ENCODE peak calls at places on chromosome 16, in four cellular contexts. One of them, this sample, is unnamed.
A peak's percentile ranks its signal among the peaks of the same experiment; 100 is the strongest.

GRCh38 chr16:52584354-52584840 is 37.5 kb upstream of the TOX3 start:
- DNase-seq in epithelial cell of esophagus: no peak
- DNase-seq in foreskin fibroblast: no peak
- DNase-seq in GM13977: no peak
- DNase-seq in this sample: no peak

GRCh38 chr16:48607056-48607825 is 2.7 kb downstream of the N4BP1 start:
- DNase-seq in GM13977: no peak
- DNase-seq in foreskin fibroblast: peak; percentile 46
- DNase-seq in epithelial cell of esophagus: peak; percentile 99
- DNase-seq in this sample: no peak

GRCh38 chr16:87436225-87437172 is 44.4 kb downstream of the MAP1LC3B start:
- DNase-seq in GM13977: no peak
- DNase-seq in foreskin fibroblast: peak; percentile 83
- DNase-seq in epithelial cell of esophagus: no peak
- DNase-seq in this sample: no peak

GRCh38 chr16:53952215-53953208 is 248.6 kb downstream of the FTO start:
- DNase-seq in foreskin fibroblast: no peak
- DNase-seq in epithelial cell of esophagus: peak; percentile 25
- DNase-seq in GM13977: peak; percentile 6
- DNase-seq in this sample: peak; percentile 5

GRCh38 chr16:19123535-19124178 is 9.9 kb downstream of the ITPRIPL2 start:
- DNase-seq in epithelial cell of esophagus: no peak
- DNase-seq in GM13977: no peak
- DNase-seq in foreskin fibroblast: no peak
- DNase-seq in this sample: no peak

GRCh38 chr16:30941600-30942420 is 7.1 kb upstream of the ORAI3 start:
- DNase-seq in foreskin fibroblast: peak; percentile 85
- DNase-seq in epithelial cell of esophagus: peak; percentile 78
- DNase-seq in GM13977: peak; percentile 90
- DNase-seq in this sample: peak; percentile 91

GRCh38 chr16:89017543-89017942 is 40.5 kb upstream of the CBFA2T3 start:
- DNase-seq in foreskin fibroblast: no peak
- DNase-seq in epithelial cell of esophagus: no peak
- DNase-seq in GM13977: no peak
- DNase-seq in this sample: no peak

GRCh38 chr16:53282975-53283946 is 151.0 kb upstream of the RBL2 start:
- DNase-seq in epithelial cell of esophagus: peak; percentile 51
- DNase-seq in foreskin fibroblast: peak; percentile 60
- DNase-seq in GM13977: no peak
- DNase-seq in this sample: peak; percentile 8

GRCh38 chr16:53356478-53357207 is 77.6 kb upstream of the RBL2 start:
- DNase-seq in epithelial cell of esophagus: no peak
- DNase-seq in GM13977: no peak
- DNase-seq in foreskin fibroblast: no peak
- DNase-seq in this sample: no peak

GRCh38 chr16:16861546-16861945 is 482.6 kb downstream of the NPIPA7 start:
- DNase-seq in epithelial cell of esophagus: peak; percentile 1
- DNase-seq in foreskin fibroblast: peak; percentile 29
- DNase-seq in GM13977: peak; percentile 64
- DNase-seq in this sample: peak; percentile 68

GRCh38 chr16:4945560-4946502 is 8.9 kb upstream of the PPL start:
- DNase-seq in epithelial cell of esophagus: peak; percentile 93
- DNase-seq in foreskin fibroblast: peak; percentile 77
- DNase-seq in GM13977: no peak
- DNase-seq in this sample: no peak

GRCh38 chr16:57045694-57046381 is 46.5 kb upstream of the CPNE2 start:
- DNase-seq in epithelial cell of esophagus: peak; percentile 48
- DNase-seq in GM13977: peak; percentile 66
- DNase-seq in foreskin fibroblast: peak; percentile 86
- DNase-seq in this sample: peak; percentile 71

GRCh38 chr16:29729116-29729521 is 16.7 kb downstream of the C16orf54 start:
- DNase-seq in foreskin fibroblast: peak; percentile 73
- DNase-seq in GM13977: no peak
- DNase-seq in epithelial cell of esophagus: peak; percentile 54
- DNase-seq in this sample: no peak

GRCh38 chr16:31200821-31201510 is 1.6 kb downstream of the PYCARD start:
- DNase-seq in foreskin fibroblast: peak; percentile 78
- DNase-seq in epithelial cell of esophagus: peak; percentile 41
- DNase-seq in GM13977: no peak
- DNase-seq in this sample: no peak

GRCh38 chr16:82990155-82990554 is 363.4 kb downstream of the CDH13 start:
- DNase-seq in epithelial cell of esophagus: peak; percentile 52
- DNase-seq in GM13977: no peak
- DNase-seq in foreskin fibroblast: peak; percentile 67
- DNase-seq in this sample: no peak

GRCh38 chr16:81590714-81591537 is 146.3 kb downstream of the CMIP start:
- DNase-seq in foreskin fibroblast: no peak
- DNase-seq in epithelial cell of esophagus: no peak
- DNase-seq in GM13977: no peak
- DNase-seq in this sample: no peak

GRCh38 chr16:9340402-9341095 is 249.1 kb downstream of the HAPSTR1 start:
- DNase-seq in GM13977: no peak
- DNase-seq in foreskin fibroblast: no peak
- DNase-seq in epithelial cell of esophagus: no peak
- DNase-seq in this sample: no peak

GRCh38 chr16:16867994-16868393 is 489.1 kb downstream of the NPIPA7 start:
- DNase-seq in GM13977: no peak
- DNase-seq in foreskin fibroblast: no peak
- DNase-seq in epithelial cell of esophagus: no peak
- DNase-seq in this sample: no peak

GRCh38 chr16:3454093-3454492 is 10.6 kb downstream of the NAA60 start:
- DNase-seq in GM13977: no peak
- DNase-seq in foreskin fibroblast: peak; percentile 46
- DNase-seq in epithelial cell of esophagus: peak; percentile 52
- DNase-seq in this sample: no peak

GRCh38 chr16:77877712-77878111 is 89.3 kb downstream of the VAT1L start:
- DNase-seq in GM13977: no peak
- DNase-seq in epithelial cell of esophagus: peak; percentile 48
- DNase-seq in foreskin fibroblast: peak; percentile 54
- DNase-seq in this sample: no peak

GRCh38 chr16:89431158-89431584 is 59.2 kb downstream of the ANKRD11 start:
- DNase-seq in epithelial cell of esophagus: peak; percentile 69
- DNase-seq in foreskin fibroblast: peak; percentile 92
- DNase-seq in GM13977: no peak
- DNase-seq in this sample: no peak

GRCh38 chr16:23929237-23929636 is 93.5 kb downstream of the PRKCB start:
- DNase-seq in epithelial cell of esophagus: no peak
- DNase-seq in foreskin fibroblast: no peak
- DNase-seq in GM13977: no peak
- DNase-seq in this sample: no peak

GRCh38 chr16:46918905-46919792 is 35.0 kb downstream of the GPT2 start:
- DNase-seq in epithelial cell of esophagus: no peak
- DNase-seq in foreskin fibroblast: no peak
- DNase-seq in GM13977: peak; percentile 79
- DNase-seq in this sample: peak; percentile 76

GRCh38 chr16:11090947-11091785 is 146.8 kb downstream of the CLEC16A start:
- DNase-seq in epithelial cell of esophagus: peak; percentile 63
- DNase-seq in GM13977: no peak
- DNase-seq in foreskin fibroblast: no peak
- DNase-seq in this sample: no peak

GRCh38 chr16:53773881-53774280 is 69.9 kb downstream of the FTO start:
- DNase-seq in GM13977: no peak
- DNase-seq in foreskin fibroblast: no peak
- DNase-seq in epithelial cell of esophagus: no peak
- DNase-seq in this sample: no peak

GRCh38 chr16:30741461-30741914 is 6.7 kb upstream of the PHKG2 start:
- DNase-seq in GM13977: no peak
- DNase-seq in epithelial cell of esophagus: peak; percentile 100
- DNase-seq in foreskin fibroblast: peak; percentile 86
- DNase-seq in this sample: no peak

GRCh38 chr16:88451586-88452484 is 1.2 kb upstream of the ZFPM1 start:
- DNase-seq in GM13977: no peak
- DNase-seq in epithelial cell of esophagus: no peak
- DNase-seq in foreskin fibroblast: no peak
- DNase-seq in this sample: no peak

GRCh38 chr16:23055481-23055880 is 93.8 kb downstream of the USP31 start:
- DNase-seq in epithelial cell of esophagus: no peak
- DNase-seq in foreskin fibroblast: no peak
- DNase-seq in GM13977: no peak
- DNase-seq in this sample: no peak

GRCh38 chr16:89697161-89697615 is 4.3 kb downstream of the SPATA2L start:
- DNase-seq in foreskin fibroblast: peak; percentile 21
- DNase-seq in epithelial cell of esophagus: no peak
- DNase-seq in GM13977: no peak
- DNase-seq in this sample: no peak

DNA sequence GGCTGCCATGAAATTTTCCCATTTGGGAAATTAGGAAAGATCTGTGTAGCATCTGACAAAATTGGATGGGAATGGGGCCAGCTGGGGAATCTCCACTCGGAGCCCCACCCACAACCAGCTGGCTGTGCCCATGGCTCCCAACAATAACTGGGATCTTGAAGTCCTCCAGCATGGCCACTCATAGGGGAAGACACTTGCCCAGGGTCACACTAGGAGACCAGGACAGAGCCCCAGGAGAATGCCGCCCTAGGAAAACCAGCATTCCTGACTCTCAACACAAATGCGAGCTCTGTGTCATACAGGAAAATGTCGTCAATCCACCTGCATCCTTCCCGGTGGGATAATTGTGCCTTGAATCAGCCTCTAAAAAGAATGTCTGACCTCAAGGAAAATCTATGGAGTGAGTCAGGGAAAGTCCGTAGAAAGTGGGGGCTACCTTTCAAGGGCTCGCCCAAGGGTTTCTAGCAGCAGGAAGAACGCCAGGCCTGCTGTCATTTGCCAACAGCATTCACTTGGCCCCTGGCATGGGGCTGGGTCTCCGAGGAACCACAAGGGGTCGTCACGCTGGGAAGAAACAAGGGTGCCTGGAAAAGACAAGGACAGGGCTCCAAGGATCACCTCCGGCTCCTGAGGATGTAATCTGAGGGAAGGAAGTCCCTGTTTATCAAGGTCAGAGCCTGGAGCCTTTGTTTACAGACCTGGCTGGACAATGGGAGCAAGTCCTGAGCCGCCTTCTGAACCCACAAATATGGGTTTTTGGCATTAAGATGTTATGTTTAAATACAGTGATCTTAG is 15.9 kb downstream of the CDH5 start:
- DNase-seq in GM13977: no peak
- DNase-seq in epithelial cell of esophagus: peak; percentile 95
- DNase-seq in foreskin fibroblast: no peak
- DNase-seq in this sample: no peak
- TF ChIP-seq CTCF in GM13977: no peak
- TF ChIP-seq CTCF in epithelial cell of esophagus: no peak
- TF ChIP-seq CTCF in foreskin fibroblast: no peak
- TF ChIP-seq CTCF in this sample: no peak

GRCh38 chr16:15635926-15636325 is 7.0 kb downstream of the MARF1 start:
- DNase-seq in epithelial cell of esophagus: no peak
- DNase-seq in foreskin fibroblast: no peak
- DNase-seq in GM13977: no peak
- DNase-seq in this sample: no peak
- TF ChIP-seq CTCF in epithelial cell of esophagus: no peak
- TF ChIP-seq CTCF in foreskin fibroblast: no peak
- TF ChIP-seq CTCF in GM13977: no peak
- TF ChIP-seq CTCF in this sample: no peak

DNA sequence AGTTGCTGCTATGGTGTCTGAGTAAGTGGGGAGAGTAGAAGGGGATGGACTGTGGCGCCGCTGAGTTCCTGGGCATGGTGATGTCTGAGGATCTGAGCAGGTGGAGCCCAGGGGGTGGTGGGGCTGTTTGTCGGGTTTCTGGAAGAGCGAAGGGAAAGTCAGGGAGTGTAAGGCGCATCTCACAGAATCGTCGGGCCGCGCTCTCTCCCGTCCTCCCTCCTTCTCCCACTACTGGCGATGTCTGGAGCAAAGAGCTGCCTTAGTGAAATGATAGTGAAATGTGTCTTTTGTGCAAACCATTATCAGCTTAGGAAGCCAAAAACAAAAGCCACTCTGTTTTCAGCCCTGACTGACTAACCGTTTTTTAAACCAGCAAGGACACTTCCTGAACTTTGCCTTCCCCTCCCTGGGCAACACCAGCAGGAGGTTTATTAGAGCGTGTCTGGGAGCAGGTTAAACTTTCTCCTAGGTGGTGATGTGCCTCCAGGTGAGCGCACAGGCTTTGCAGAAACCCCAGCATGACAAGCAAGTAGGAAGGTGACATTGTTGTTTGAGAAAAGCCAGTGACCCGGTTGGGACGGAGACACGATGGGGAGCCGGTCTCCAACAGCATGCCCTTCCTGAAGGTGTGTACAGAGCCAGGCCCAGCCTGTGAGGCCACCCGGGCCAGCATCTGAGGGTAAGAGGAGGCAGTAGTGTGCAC is 49.1 kb downstream of the RAB11FIP3 start:
- DNase-seq in epithelial cell of esophagus: no peak
- DNase-seq in GM13977: no peak
- DNase-seq in foreskin fibroblast: no peak
- DNase-seq in this sample: no peak
- TF ChIP-seq CTCF in epithelial cell of esophagus: no peak
- TF ChIP-seq CTCF in GM13977: no peak
- TF ChIP-seq CTCF in foreskin fibroblast: no peak
- TF ChIP-seq CTCF in this sample: no peak

GRCh38 chr16:68737730-68738590 is 868 bp downstream of the CDH1 start:
- DNase-seq in GM13977: no peak
- DNase-seq in epithelial cell of esophagus: peak; percentile 62
- DNase-seq in foreskin fibroblast: no peak
- DNase-seq in this sample: peak; percentile 49
- TF ChIP-seq CTCF in GM13977: no peak
- TF ChIP-seq CTCF in epithelial cell of esophagus: no peak
- TF ChIP-seq CTCF in foreskin fibroblast: no peak
- TF ChIP-seq CTCF in this sample: no peak

This sample was measured in GM20000.